ENCODE peak calls at places on chromosomes 16 and 17, in four cellular contexts. W is thoracic aorta, I is tibial artery, S is transverse colon. A is an unnamed sample.

GRCh38 chr17:40937384-40937819 is at the start of gene KRT23:
- DNase-seq in W (no peak), I (no peak), S (no peak), A (no peak)

GRCh38 chr17:3647769-3648540 is 11.4 kb downstream of the CTNS start:
- DNase-seq in W (no peak), S (peak), I (no peak), A (no peak)

GRCh38 chr16:74556375-74556922 is 50.5 kb downstream of the GLG1 start:
- DNase-seq in W (no peak), S (no peak), I (no peak), A (no peak)

GRCh38 chr16:11916524-11917285 is 949 bp upstream of the GSPT1 start:
- DNase-seq in I (no peak), S (peak), W (no peak), A (no peak)

GRCh38 chr16:89653656-89654295 is 3.7 kb downstream of the CHMP1A start:
- DNase-seq in W (no peak), S (no peak), I (no peak), A (no peak)

GRCh38 chr17:6427284-6427781 is 7.6 kb downstream of the AIPL1 start:
- DNase-seq in S (no peak), I (no peak), W (no peak), A (no peak)

GRCh38 chr17:55152236-55152635 is 112.5 kb upstream of the HLF start:
- DNase-seq in W (no peak), S (no peak), I (no peak), A (no peak)

GRCh38 chr17:7465481-7466275 is 13.8 kb downstream of the ZBTB4 start:
- DNase-seq in W (no peak), S (no peak), I (no peak), A (no peak)

GRCh38 chr17:13337864-13338371 is 263.8 kb downstream of the HS3ST3A1 start:
- DNase-seq in W (no peak), S (no peak), I (no peak), A (no peak)

GRCh38 chr17:2416010-2416734 is 15.3 kb upstream of the MNT start:
- DNase-seq in I (peak), W (peak), S (peak), A (peak)
- TF ChIP-seq CTCF in I (peak), W (peak), S (peak), A (peak)

GRCh38 chr17:5241861-5242671 is 7.4 kb upstream of the SCIMP start:
- DNase-seq in I (no peak), S (peak), W (no peak), A (no peak)
- H3K4me3 ChIP-seq in I (no peak), S (no peak), W (no peak), A (no peak)

GRCh38 chr16:85557976-85558589 is 55.0 kb upstream of the GSE1 start:
- DNase-seq in W (no peak), S (peak), I (no peak), A (no peak)
- TF ChIP-seq CTCF in W (no peak), S (no peak), I (no peak), A (no peak)

GRCh38 chr16:22161401-22161800 is 905 bp upstream of the SDR42E2 start:
- DNase-seq in S (no peak), W (no peak), I (no peak), A (no peak)
- H3K4me3 ChIP-seq in S (no peak), W (no peak), I (no peak), A (no peak)

GRCh38 chr16:35909351-35909954 is 2450.0 kb downstream of the TP53TG3F start:
- DNase-seq in I (no peak), W (no peak), S (no peak), A (no peak)

GRCh38 chr16:35910409-35910808 is 2451.0 kb downstream of the TP53TG3F start:
- DNase-seq in I (no peak), S (no peak), W (no peak), A (no peak)

GRCh38 chr16:35906440-35906839 is 2447.0 kb downstream of the TP53TG3F start:
- DNase-seq in S (no peak), W (no peak), I (no peak), A (no peak)

GRCh38 chr16:35908152-35908551 is 2448.7 kb downstream of the TP53TG3F start:
- DNase-seq in W (no peak), S (no peak), I (no peak), A (no peak)

GRCh38 chr16:35908942-35909341 is 2449.5 kb downstream of the TP53TG3F start:
- DNase-seq in S (no peak), W (no peak), I (no peak), A (no peak)
- TF ChIP-seq CTCF in S (no peak), W (no peak), I (no peak), A (no peak)

GRCh38 chr16:10497132-10498088 is 83.0 kb downstream of the EMP2 start:
- DNase-seq in W (no peak), S (no peak), I (no peak), A (no peak)
- H3K4me3 ChIP-seq in W (no peak), S (no peak), I (no peak), A (no peak)

GRCh38 chr16:27428035-27428785 is 26.2 kb downstream of the IL21R start:
- DNase-seq in W (no peak), S (no peak), I (no peak), A (peak)
- TF ChIP-seq CTCF in W (no peak), S (no peak), I (no peak), A (no peak)

A was measured in coronary artery.